ENCODE peak calls at places on chromosomes 2 and 18, in seven cellular contexts. H, N, S, E, G, X and P are unnamed samples.

GRCh38 chr2:240986787-240987411 is 11.5 kb upstream of the SNED1 start:
- DNase-seq in G (no peak), S (no peak), E (no peak), N (no peak), X (peak), H (no peak), P (no peak)

GRCh38 chr2:221929259-221929658 is 357.2 kb upstream of the EPHA4 start:
- DNase-seq in S (no peak), N (no peak), H (no peak), G (no peak), E (no peak), X (no peak), P (no peak)

GRCh38 chr2:25131567-25132295 is 36.6 kb downstream of the POMC start:
- DNase-seq in X (no peak), E (peak), N (no peak), H (no peak), G (no peak), S (no peak), P (no peak)

GRCh38 chr2:105313877-105314276 is 15.7 kb downstream of the TGFBRAP1 start:
- DNase-seq in S (no peak), X (no peak), N (no peak), G (peak), H (no peak), E (no peak), P (no peak)

GRCh38 chr2:213411582-213412289 is 127.5 kb downstream of the SPAG16 start:
- DNase-seq in N (no peak), E (no peak), H (no peak), S (no peak), G (no peak), X (no peak), P (no peak)

GRCh38 chr2:26846881-26847662 is 860 bp upstream of the DPYSL5 start:
- DNase-seq in S (no peak), G (no peak), E (no peak), H (no peak), X (no peak), N (no peak), P (no peak)

GRCh38 chr2:157825885-157826284 is 50.2 kb downstream of the ACVR1 start:
- DNase-seq in S (no peak), H (no peak), X (no peak), E (no peak), N (no peak), G (no peak), P (no peak)

GRCh38 chr2:36507408-36507812 is 90.6 kb downstream of the FEZ2 start:
- DNase-seq in G (no peak), X (no peak), S (peak), E (peak), H (peak), N (peak), P (peak)

GRCh38 chr2:207734636-207735512 is 23.4 kb downstream of the CCNYL1 start:
- DNase-seq in X (no peak), S (no peak), H (no peak), G (no peak), E (no peak), N (no peak), P (no peak)

GRCh38 chr2:162317058-162317742 is 1.3 kb downstream of the IFIH1 start:
- DNase-seq in G (no peak), S (no peak), E (no peak), X (no peak), N (no peak), H (no peak), P (no peak)

GRCh38 chr2:121336528-121337294 is 51.7 kb upstream of the TFCP2L1 start:
- DNase-seq in N (no peak), H (no peak), X (peak), S (no peak), G (no peak), E (no peak), P (no peak)

GRCh38 chr2:236133410-236134012 is 34.7 kb downstream of the GBX2 start:
- DNase-seq in G (no peak), S (no peak), E (peak), H (no peak), N (no peak), X (no peak), P (no peak)

GRCh38 chr2:229780856-229781773 is 66.8 kb upstream of the DNER start:
- DNase-seq in E (no peak), S (peak), X (no peak), G (no peak), N (peak), H (no peak), P (peak)

GRCh38 chr18:77472486-77472885 is 222.8 kb downstream of the GALR1 start:
- DNase-seq in X (no peak), H (no peak), G (no peak), N (no peak), E (no peak), S (no peak), P (no peak)

GRCh38 chr2:105744091-105744908 is 412 bp upstream of the NCK2 start:
- DNase-seq in H (peak), N (peak), X (peak), S (no peak), E (peak), G (peak), P (peak)

GRCh38 chr2:8617048-8617447 is 64.8 kb upstream of the ID2 start:
- DNase-seq in N (no peak), H (no peak), S (no peak), X (no peak), G (no peak), E (no peak), P (no peak)

GRCh38 chr2:67037655-67038054 is 359.5 kb upstream of the ETAA1 start:
- DNase-seq in G (no peak), S (no peak), N (no peak), E (no peak), H (no peak), X (no peak), P (no peak)